ENCODE peak calls at places on chromosomes 4 and X, in five cellular contexts. X is GM12865, K is mammary epithelial cell, S is astrocyte of the spinal cord, M is cardiac fibroblast. O is an unnamed sample.

GRCh38 chr4:55183926-55184599 is 58.7 kb upstream of the KDR start:
- DNase-seq in M (peak), S (peak), X (no peak), K (peak), O (peak)

GRCh38 chrX:104913348-104913747 is 307.1 kb downstream of the TEX13A start:
- DNase-seq in M (peak), S (peak), K (no peak), X (no peak), O (peak)

GRCh38 chrX:85084770-85085393 is 81.2 kb downstream of the APOOL start:
- DNase-seq in M (peak), X (peak), S (peak), K (peak), O (peak)

GRCh38 chr4:103032575-103032974 is 13.1 kb upstream of the SLC9B1 start:
- DNase-seq in M (peak), S (peak), X (peak), K (peak), O (peak)

GRCh38 chr4:33381806-33382205 is 2661.6 kb downstream of the PCDH7 start:
- DNase-seq in K (no peak), S (no peak), X (no peak), M (no peak), O (no peak)

GRCh38 chr4:146650034-146650433 is 11.3 kb downstream of the POU4F2 start:
- DNase-seq in X (no peak), M (no peak), S (no peak), K (no peak), O (no peak)

GRCh38 chr4:93396274-93396673 is 432.3 kb upstream of the ATOH1 start:
- DNase-seq in M (peak), K (peak), S (peak), X (no peak), O (peak)

GRCh38 chr4:170776983-170777382 is 687.2 kb upstream of the AADAT start:
- DNase-seq in S (no peak), K (no peak), M (no peak), X (no peak), O (no peak)

GRCh38 chr4:153427363-153428071 is 38.6 kb upstream of the TMEM131L start:
- DNase-seq in M (peak), K (peak), S (peak), X (no peak), O (peak)

GRCh38 chr4:90536408-90536807 is 409.2 kb downstream of the CCSER1 start:
- DNase-seq in S (no peak), M (no peak), K (no peak), X (no peak), O (no peak)

GRCh38 chrX:148577711-148578110 is 77.3 kb downstream of the AFF2 start:
- DNase-seq in K (no peak), M (peak), S (no peak), X (no peak), O (no peak)

GRCh38 chr4:187484186-187484585 is 511.4 kb upstream of the ZFP42 start:
- DNase-seq in S (no peak), X (no peak), K (no peak), M (no peak), O (no peak)

GRCh38 chr4:87506974-87507701 is 22.0 kb downstream of the SPARCL1 start:
- DNase-seq in K (peak), M (peak), X (no peak), S (peak), O (peak)

GRCh38 chr4:87502580-87503238 is 26.5 kb downstream of the SPARCL1 start:
- DNase-seq in X (no peak), K (peak), M (peak), S (no peak), O (peak)

GRCh38 chr4:87510747-87511146 is 18.4 kb downstream of the SPARCL1 start:
- DNase-seq in X (no peak), K (no peak), M (no peak), S (no peak), O (no peak)

GRCh38 chr4:87511500-87511899 is 17.7 kb downstream of the SPARCL1 start:
- DNase-seq in X (no peak), K (no peak), M (no peak), S (no peak), O (no peak)

GRCh38 chr4:87505862-87506261 is 23.3 kb downstream of the SPARCL1 start:
- DNase-seq in X (no peak), S (no peak), K (no peak), M (no peak), O (no peak)
- TF ChIP-seq CTCF in X (no peak), S (peak), K (no peak), M (no peak), O (peak)

DNA sequence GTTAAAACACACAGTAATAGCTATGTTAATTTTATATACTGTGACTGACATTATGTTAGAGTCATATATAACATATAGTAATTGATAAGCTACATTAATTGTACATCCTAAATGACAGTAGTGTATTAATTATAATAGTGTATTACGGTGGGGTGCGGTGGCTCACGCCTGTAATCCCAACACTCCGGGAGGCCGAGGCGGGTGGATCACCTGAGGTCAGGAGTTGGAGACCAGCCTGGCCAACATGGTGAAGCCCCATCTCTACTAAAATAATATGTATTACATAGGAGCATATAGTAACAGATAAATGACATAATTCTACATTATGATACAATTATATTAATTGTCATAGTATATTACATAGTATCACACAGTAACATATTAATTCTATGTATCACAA is 12.2 kb downstream of the ASMTL start:
- DNase-seq in M (no peak), X (no peak), S (no peak), K (no peak), O (no peak)
- H3K4me3 ChIP-seq in M (no peak), X (no peak), S (no peak), K (no peak), O (no peak)

GRCh38 chrX:41781500-41781899 is 57.5 kb downstream of the GPR82 start:
- DNase-seq in M (peak), S (peak), K (peak), X (peak), O (peak)

GRCh38 chrX:41789374-41789773 is 65.4 kb downstream of the GPR82 start:
- DNase-seq in K (no peak), M (no peak), X (no peak), S (no peak), O (no peak)

GRCh38 chrX:41779941-41780340 is 56.0 kb downstream of the GPR82 start:
- DNase-seq in K (no peak), S (no peak), X (no peak), M (no peak), O (no peak)

GRCh38 chrX:41785685-41786084 is 61.7 kb downstream of the GPR82 start:
- DNase-seq in X (no peak), M (peak), S (peak), K (peak), O (peak)
- TF ChIP-seq CTCF in X (no peak), M (no peak), S (no peak), K (no peak), O (no peak)

DNA sequence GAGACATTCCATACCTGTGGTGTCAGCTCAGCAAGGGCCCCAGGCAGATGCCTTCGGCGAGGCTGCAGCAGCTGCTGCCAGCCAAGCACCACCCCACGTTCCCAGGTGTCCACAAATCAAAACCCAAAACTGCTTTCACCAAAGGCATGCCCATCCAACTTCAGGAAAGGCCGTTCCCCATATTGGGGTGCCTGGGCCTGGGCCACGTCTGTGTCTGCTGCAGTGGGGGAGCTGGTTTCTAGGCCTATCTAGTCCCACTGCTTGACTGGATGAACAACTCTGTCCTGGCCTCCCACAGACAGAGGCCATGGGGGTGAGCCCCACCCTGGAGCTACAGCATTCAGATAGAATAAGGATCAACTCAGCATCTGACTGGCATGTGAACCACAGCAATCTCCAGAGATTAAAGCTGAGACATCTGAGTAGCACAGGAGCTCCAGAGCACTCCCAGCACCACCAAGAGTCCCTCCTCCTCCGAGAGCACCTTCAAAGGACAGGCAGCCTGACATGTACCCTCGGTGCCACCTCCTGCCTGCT is 37.0 kb downstream of the NAT8L start:
- DNase-seq in S (no peak), M (no peak), X (no peak), K (peak), O (no peak)
- H3K4me3 ChIP-seq in S (no peak), M (no peak), X (no peak), K (no peak), O (no peak)

GRCh38 chr4:139694522-139694921 is 28.9 kb downstream of the MGST2 start:
- DNase-seq in M (no peak), X (no peak), S (no peak), K (no peak), O (no peak)

GRCh38 chr4:139689093-139689722 is 23.6 kb downstream of the MGST2 start:
- DNase-seq in S (no peak), K (no peak), M (peak), X (no peak), O (no peak)

GRCh38 chr4:139686988-139687387 is 21.4 kb downstream of the MGST2 start:
- DNase-seq in S (no peak), M (no peak), K (no peak), X (no peak), O (no peak)

GRCh38 chr4:139696491-139696890 is 30.9 kb downstream of the MGST2 start:
- DNase-seq in X (no peak), M (no peak), K (no peak), S (no peak), O (no peak)

DNA sequence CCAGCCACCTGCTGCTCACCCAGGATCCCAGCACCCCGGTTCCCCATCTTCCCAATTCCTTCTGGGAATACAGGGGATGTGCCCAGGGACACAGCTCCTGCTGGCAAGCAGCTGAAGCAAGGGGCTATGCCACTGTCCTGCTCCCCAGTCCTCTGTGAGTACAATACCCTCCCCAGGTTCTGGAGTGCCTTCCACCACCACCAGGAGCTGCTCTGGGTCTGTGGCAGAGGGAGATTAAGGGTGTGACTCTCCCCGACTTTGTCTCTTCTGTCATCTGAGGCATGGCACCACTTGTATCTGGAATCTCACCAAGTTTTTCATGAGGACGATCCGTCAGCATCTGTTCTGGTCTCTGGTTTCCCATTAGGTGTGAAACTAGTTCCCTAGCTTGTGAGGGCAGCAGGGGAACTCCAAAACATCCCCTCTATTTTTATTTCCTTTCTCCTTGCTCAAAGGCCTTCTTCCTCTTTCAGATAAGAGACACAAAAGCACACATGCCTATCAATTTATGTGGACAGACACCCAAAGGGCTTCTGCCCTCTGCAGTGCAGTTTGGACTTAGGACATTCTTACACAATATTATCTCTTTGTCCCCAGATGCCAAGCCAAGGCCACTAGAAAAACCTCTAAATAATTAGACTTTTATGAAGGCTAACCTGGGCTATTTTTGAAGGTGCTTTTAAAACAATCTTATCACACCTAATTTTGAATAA is 26.8 kb downstream of the MGST2 start:
- DNase-seq in K (no peak), M (no peak), X (peak), S (no peak), O (no peak)
- TF ChIP-seq CTCF in K (peak), M (peak), X (peak), S (peak), O (peak)

DNA sequence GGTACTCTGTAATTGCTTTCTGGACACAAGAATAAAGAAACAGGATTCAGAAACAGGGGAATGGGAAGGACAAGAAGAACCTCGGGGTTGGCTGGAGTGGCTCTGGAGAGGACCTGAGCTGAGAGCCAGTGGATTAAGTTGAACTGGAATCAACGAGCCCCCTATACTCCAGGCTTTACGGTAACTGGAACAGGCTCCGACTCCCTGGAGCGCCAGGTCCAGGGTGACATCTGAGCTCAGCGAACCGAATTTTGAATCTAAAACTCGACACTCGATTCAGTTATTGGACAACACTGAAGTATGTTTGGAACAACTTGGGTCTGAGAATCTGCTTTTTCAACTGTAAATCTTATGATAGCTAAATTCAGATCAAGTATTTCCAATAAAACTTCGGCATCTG is 23.9 kb downstream of the HMX1 start:
- DNase-seq in S (no peak), K (no peak), M (no peak), X (no peak), O (no peak)
- H3K4me3 ChIP-seq in S (no peak), K (no peak), M (no peak), X (no peak), O (no peak)

GRCh38 chrX:150844016-150844415 is 54.5 kb downstream of the CD99L2 start:
- DNase-seq in X (no peak), M (no peak), K (peak), S (no peak), O (no peak)
- TF ChIP-seq CTCF in X (no peak), M (no peak), K (no peak), S (no peak), O (no peak)

GRCh38 chrX:77447339-77448149 is at the start of gene FGF16:
- DNase-seq in X (peak), K (no peak), M (no peak), S (no peak), O (no peak)

GRCh38 chrX:77446029-77446585 is 1.1 kb upstream of the FGF16 start:
- DNase-seq in X (no peak), K (no peak), M (no peak), S (no peak), O (no peak)

GRCh38 chrX:77444075-77444474 is 3.1 kb upstream of the FGF16 start:
- DNase-seq in S (no peak), M (no peak), X (no peak), K (no peak), O (no peak)

GRCh38 chrX:77448170-77448569 is 981 bp downstream of the FGF16 start:
- DNase-seq in S (no peak), X (no peak), K (no peak), M (no peak), O (no peak)

DNA sequence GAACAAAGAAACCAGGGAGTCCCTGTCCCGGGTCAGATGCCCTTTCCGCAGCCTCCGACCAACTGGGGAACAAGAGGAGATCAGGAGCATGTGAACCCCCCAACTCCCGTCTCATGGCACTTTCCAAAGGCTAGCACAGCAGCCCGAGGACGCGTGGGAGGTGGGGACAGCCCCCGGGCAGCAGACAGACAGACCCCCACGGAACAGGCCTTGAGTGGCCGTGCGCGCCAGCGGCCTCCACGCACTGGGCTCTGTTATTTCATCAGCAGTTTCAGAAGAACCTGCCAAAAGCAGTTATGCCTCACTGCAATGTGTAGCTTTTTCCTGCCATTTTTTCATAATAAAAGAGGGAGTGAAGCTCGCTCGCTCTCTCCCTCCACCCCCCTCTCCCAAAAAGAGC is 349 bp upstream of the FGF16 start:
- DNase-seq in S (no peak), M (no peak), X (no peak), K (no peak), O (peak)
- H3K4me3 ChIP-seq in S (peak), M (peak), X (peak), K (no peak), O (no peak)